ENCODE peak calls at places on chromosomes 11 and 22, in nine cellular contexts. E, Q, W, M, O, J, K, B and V are unnamed samples. For H3K4me1, the result is how much of the 10 kb centered on the place peaks cover.

GRCh38 chr11:1927151-1928037 is 7.9 kb downstream of the TNNT3 start:
- DNase-seq in O (no peak), Q (peak), B (no peak), M (peak), K (no peak), W (peak), J (peak), E (no peak), V (no peak)

GRCh38 chr22:22040908-22041307 is 58.3 kb upstream of the TOP3B start:
- DNase-seq in O (no peak), K (no peak), B (no peak), J (no peak), M (no peak), W (no peak), E (no peak), Q (no peak), V (no peak)

GRCh38 chr11:114216804-114217195 is 79.4 kb upstream of the NNMT start:
- DNase-seq in K (no peak), O (no peak), W (no peak), M (no peak), E (no peak), Q (no peak), B (no peak), J (no peak), V (no peak)

GRCh38 chr11:113271551-113272245 is 42.7 kb upstream of the TTC12 start:
- DNase-seq in W (no peak), E (no peak), Q (no peak), B (no peak), J (no peak), O (no peak), M (no peak), K (no peak), V (no peak)

GRCh38 chr11:44595964-44596381 is 30.5 kb downstream of the CD82 start:
- DNase-seq in B (peak), Q (no peak), E (no peak), O (peak), W (no peak), J (no peak), K (peak), M (peak), V (peak)

GRCh38 chr22:44091021-44091721 is 67.1 kb downstream of the PARVB start:
- DNase-seq in O (peak), W (peak), M (no peak), K (no peak), Q (peak), E (no peak), J (peak), B (no peak), V (no peak)

GRCh38 chr11:126585388-126586302 is 230.2 kb downstream of the ST3GAL4 start:
- DNase-seq in J (peak), W (peak), B (peak), Q (peak), O (peak), M (peak), K (peak), E (no peak), V (peak)

GRCh38 chr11:84383571-84383970 is 1097.4 kb upstream of the CCDC90B start:
- DNase-seq in Q (no peak), W (no peak), B (no peak), K (no peak), E (no peak), M (no peak), O (peak), J (no peak), V (no peak)

GRCh38 chr22:42317691-42318547 is 47.5 kb upstream of the TCF20 start:
- DNase-seq in O (no peak), E (no peak), Q (no peak), K (no peak), J (peak), M (no peak), W (no peak), B (no peak), V (no peak)

GRCh38 chr11:74418509-74418895 is 20.3 kb upstream of the PGM2L1 start:
- DNase-seq in O (peak), B (no peak), M (no peak), J (no peak), W (no peak), K (no peak), E (no peak), Q (no peak), V (no peak)

GRCh38 chr11:131889760-131890620 is 519.6 kb downstream of the NTM start:
- DNase-seq in K (no peak), O (peak), Q (no peak), J (no peak), E (no peak), W (peak), M (no peak), B (no peak), V (no peak)

GRCh38 chr11:8652140-8652539 is 30.3 kb downstream of the TRIM66 start:
- DNase-seq in W (no peak), M (no peak), K (no peak), E (no peak), Q (no peak), B (no peak), O (peak), J (no peak), V (peak)

GRCh38 chr11:31779268-31779879 is 31.7 kb downstream of the PAX6 start:
- DNase-seq in W (peak), B (no peak), K (no peak), E (no peak), J (no peak), Q (no peak), M (no peak), O (no peak), V (no peak)

GRCh38 chr22:30324008-30324730 is 2.6 kb downstream of the TBC1D10A start:
- DNase-seq in K (peak), W (no peak), O (peak), M (no peak), E (no peak), B (no peak), J (no peak), Q (no peak), V (no peak)

GRCh38 chr11:94666792-94667721 is 99.9 kb downstream of the PIWIL4 start:
- DNase-seq in B (no peak), W (no peak), M (no peak), J (no peak), Q (no peak), K (no peak), E (no peak), O (no peak), V (no peak)

GRCh38 chr22:21455334-21456089 is 11.7 kb upstream of the TMEM191C start:
- DNase-seq in K (no peak), O (no peak), E (no peak), M (peak), W (peak), Q (peak), B (no peak), J (no peak), V (no peak)

GRCh38 chr11:10488581-10489443 is 33.7 kb downstream of the AMPD3 start:
- DNase-seq in M (no peak), B (no peak), J (no peak), E (peak), Q (no peak), K (no peak), O (no peak), W (no peak), V (no peak)

GRCh38 chr22:20022231-20023069 is 1.5 kb downstream of the TANGO2 start:
- DNase-seq in B (no peak), J (no peak), E (no peak), K (no peak), O (no peak), M (no peak), Q (peak), W (no peak), V (no peak)

GRCh38 chr11:130478204-130478701 is 29.8 kb downstream of the ADAMTS15 start:
- DNase-seq in K (peak), W (peak), M (peak), Q (no peak), J (peak), E (no peak), O (peak), B (peak), V (peak)

GRCh38 chr11:111834432-111835163 is 36.8 kb downstream of the ALG9 start:
- DNase-seq in M (no peak), B (no peak), W (no peak), Q (no peak), O (no peak), K (no peak), J (no peak), E (no peak), V (no peak)

GRCh38 chr11:21007297-21007696 is 337.9 kb downstream of the NELL1 start:
- DNase-seq in O (no peak), W (no peak), Q (no peak), K (no peak), E (no peak), M (no peak), B (no peak), J (no peak), V (no peak)

GRCh38 chr22:21020802-21021429 is 6.0 kb downstream of the P2RX6 start:
- DNase-seq in Q (peak), K (no peak), J (peak), M (no peak), B (no peak), O (peak), E (no peak), W (peak), V (no peak)

GRCh38 chr11:118287006-118287405 is 17.5 kb upstream of the CD3E start:
- DNase-seq in J (no peak), W (no peak), K (no peak), E (no peak), B (no peak), O (peak), Q (no peak), M (no peak), V (no peak)

GRCh38 chr11:96177132-96177531 is 165.9 kb downstream of the MAML2 start:
- DNase-seq in E (no peak), O (no peak), Q (no peak), W (no peak), B (no peak), M (no peak), J (no peak), K (no peak), V (no peak)

GRCh38 chr22:43838571-43839307 is 23.6 kb downstream of the SULT4A1 start:
- DNase-seq in O (no peak), B (no peak), Q (peak), W (no peak), E (no peak), J (no peak), M (no peak), K (no peak), V (no peak)

GRCh38 chr22:38833061-38833460 is 10.8 kb downstream of the NPTXR start:
- DNase-seq in W (no peak), M (no peak), E (no peak), K (no peak), O (no peak), B (no peak), J (no peak), Q (peak), V (no peak)
- H3K27ac ChIP-seq in W (no peak), M (no peak), E (no peak), K (no peak), O (no peak), B (no peak), J (no peak), Q (no peak), V (no peak)

DNA sequence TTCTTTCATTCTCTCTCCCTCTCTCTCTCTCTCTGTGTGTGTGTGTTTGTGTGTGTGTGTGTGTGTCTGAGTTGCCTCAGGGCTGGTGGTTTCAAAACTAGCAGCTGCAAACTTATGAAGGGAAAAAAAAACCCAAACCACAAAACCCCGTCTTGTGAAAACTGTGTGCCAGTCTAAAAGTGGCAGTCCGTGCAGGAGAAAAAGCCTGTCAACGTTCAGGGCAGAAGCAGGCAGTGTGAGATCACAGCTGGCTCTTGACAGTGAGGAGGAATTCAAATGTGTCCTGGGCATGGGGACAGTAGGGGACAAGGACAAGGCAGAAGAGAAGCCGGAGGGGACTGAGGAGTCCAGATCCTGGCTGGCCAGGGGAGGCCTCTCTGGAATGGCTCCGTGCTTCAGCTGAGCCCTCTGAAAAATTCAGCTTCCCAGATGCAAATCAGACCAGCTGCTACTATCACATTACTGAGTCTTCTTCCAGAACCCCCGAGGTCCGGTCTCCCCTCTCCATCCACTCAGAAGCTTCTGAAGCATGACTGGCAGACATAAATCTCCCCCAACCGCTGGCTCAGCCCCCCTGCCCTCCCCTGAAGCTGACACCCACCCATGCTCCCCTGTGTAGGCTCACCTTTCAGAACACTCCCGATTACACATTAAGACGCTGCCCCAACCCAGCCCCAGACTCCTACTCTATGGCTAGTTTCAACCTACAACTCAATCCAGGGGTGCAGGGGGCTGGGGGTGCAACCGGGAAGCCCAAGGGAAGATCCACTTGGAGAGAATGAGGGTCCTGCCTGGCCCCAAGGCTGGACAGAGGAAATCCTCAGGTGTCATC is 32.0 kb downstream of the FLI1 start:
- DNase-seq in Q (no peak), B (no peak), M (no peak), O (peak), K (no peak), W (no peak), J (no peak), E (peak), V (no peak)
- H3K4me1 ChIP-seq in Q (under half), B (half or more), M (under half), O (under half), K (under half), W (under half), J (under half), E (half or more), V (under half)

DNA sequence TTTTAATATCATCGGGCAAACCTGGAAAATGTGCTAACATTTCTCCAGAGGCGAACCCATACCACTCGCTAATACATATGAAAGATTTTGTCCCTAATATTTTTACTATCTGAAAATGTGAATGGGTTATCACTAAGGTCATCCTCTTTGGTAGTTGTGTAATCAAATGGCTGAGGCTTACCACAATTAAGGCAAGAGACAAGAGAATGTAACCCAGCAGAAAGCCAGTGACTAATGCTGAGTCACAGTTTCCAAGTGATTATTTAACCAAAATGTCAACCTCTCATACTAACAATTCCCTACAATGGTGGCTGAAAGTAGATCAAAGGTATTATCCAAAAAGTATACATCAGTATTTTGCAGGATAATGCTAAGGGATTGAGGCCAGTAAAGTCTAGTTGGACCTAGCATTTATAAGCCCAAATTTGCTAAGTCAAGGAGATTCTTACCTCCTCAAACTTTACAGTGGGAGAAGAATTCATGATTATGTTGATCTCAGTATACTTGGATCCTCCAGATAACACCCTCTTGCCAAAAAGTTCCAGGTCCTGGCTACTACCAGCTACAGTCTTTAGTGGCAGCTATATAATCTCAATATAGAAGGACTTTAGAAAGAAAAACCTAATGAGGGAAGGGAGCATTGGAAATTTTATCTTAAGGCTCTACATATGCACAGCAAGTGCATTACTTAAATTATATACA is 25.6 kb downstream of the SIK3 start:
- DNase-seq in O (peak), K (no peak), J (no peak), Q (no peak), B (no peak), E (no peak), M (no peak), W (no peak), V (no peak)
- H3K27ac ChIP-seq in O (peak), K (no peak), J (no peak), Q (peak), B (peak), E (peak), M (peak), W (no peak), V (peak)

GRCh38 chr11:65859134-65859811 is 960 bp upstream of the MUS81 start:
- DNase-seq in W (peak), Q (peak), E (peak), M (peak), B (peak), O (peak), K (peak), J (peak), V (peak)
- H3K4me1 ChIP-seq in W (under half), Q (under half), E (half or more), M (under half), B (half or more), O (under half), K (under half), J (under half), V (under half)

DNA sequence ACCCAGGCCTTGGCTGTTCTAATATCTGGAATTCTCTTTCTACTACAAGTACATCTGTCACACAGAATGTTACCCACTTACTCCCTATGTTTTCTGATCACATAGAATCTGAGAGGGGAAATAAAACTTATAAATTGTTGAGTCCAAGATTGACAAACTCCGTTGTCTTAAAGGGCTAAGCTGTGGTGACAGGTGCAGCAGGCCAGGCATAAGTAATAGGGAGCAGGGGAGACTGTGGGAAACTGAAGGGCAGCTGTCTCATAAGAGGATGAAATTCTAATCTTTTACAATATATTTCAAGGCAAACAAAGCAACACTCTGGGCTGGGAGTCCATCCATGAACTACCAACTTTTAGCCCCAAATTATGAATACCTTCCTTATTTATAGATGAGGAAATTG is 133.9 kb downstream of the SLC1A2 start:
- DNase-seq in W (no peak), J (no peak), K (no peak), B (no peak), M (no peak), E (no peak), O (no peak), Q (no peak), V (no peak)
- H3K27ac ChIP-seq in W (no peak), J (no peak), K (peak), B (no peak), M (no peak), E (no peak), O (no peak), Q (no peak), V (no peak)

DNA sequence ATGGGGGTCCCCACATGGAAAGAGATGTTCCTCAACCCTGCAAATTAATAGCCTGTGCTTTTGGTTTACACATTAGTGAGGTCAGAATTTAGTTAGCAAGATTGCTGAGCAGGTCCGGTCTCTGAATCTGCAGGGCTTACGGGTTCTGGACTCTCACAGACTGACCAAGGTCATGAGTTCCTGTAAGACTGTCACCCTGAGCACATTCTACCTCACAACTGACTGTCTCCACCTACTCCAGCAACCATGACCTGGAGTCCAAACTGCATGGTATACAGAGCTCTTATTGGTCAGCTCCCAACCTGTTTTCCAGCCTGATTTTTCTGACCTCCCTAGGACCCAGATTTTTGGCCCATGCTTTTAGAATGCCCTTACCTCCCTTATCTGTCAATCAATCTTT is 28.2 kb downstream of the DKK3 start:
- DNase-seq in M (no peak), Q (no peak), B (no peak), J (no peak), W (no peak), K (no peak), E (no peak), O (no peak), V (no peak)
- H3K4me1 ChIP-seq in M (under half), Q (under half), B (half or more), J (half or more), W (under half), K (under half), E (half or more), O (under half), V (under half)